ENCODE peak calls at places on chromosomes 13 and 19, in six cellular contexts. D, J, R, C, S and K are unnamed samples.

GRCh38 chr19:34217952-34218817 is 36.2 kb upstream of the GARRE1 start:
- DNase-seq in D (no peak), J (no peak), R (no peak), C (peak), S (peak), K (peak)

GRCh38 chr19:49200238-49200862 is 42.8 kb downstream of the TRPM4 start:
- DNase-seq in D (no peak), J (no peak), R (peak), C (peak), S (no peak), K (peak)

GRCh38 chr13:39527961-39528720 is 74.9 kb downstream of the LHFPL6 start:
- DNase-seq in D (no peak), J (no peak), R (peak), C (peak), S (no peak), K (no peak)

GRCh38 chr19:48796468-48797083 is 14.3 kb downstream of the BCAT2 start:
- DNase-seq in D (no peak), J (no peak), R (no peak), C (peak), S (no peak), K (no peak)

GRCh38 chr13:100751826-100752225 is 77.2 kb upstream of the TMTC4 start:
- DNase-seq in D (no peak), J (no peak), R (no peak), C (peak), S (no peak), K (no peak)

GRCh38 chr13:76822691-76823267 is 63.4 kb downstream of the KCTD12 start:
- DNase-seq in D (no peak), J (no peak), R (no peak), C (no peak), S (no peak), K (no peak)

GRCh38 chr13:110714798-110715394 is 1.4 kb downstream of the ING1 start:
- DNase-seq in D (peak), J (peak), R (no peak), C (no peak), S (peak), K (peak)

GRCh38 chr19:31548941-31549340 is 199.7 kb upstream of the TSHZ3 start:
- DNase-seq in D (peak), J (no peak), R (no peak), C (no peak), S (no peak), K (no peak)

DNA sequence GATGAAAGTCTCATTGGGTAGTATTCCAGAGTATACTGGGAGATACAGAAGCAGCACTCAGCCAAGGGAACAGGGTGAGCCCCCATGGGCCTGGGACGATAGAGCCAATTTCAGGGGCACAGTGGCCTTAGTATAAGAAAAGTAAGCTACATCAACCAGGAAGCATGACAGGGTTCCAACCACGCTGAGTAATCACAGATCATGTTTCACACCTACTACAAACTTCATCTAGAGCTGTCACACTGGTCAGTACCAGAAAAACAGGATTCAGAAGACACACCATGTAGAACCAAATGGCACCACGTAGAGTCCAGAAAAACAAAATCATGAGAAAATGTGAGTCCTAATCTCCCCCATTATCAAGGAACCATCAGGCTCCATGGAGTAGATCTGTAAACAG is 1292.4 kb upstream of the MIR17HG start:
- DNase-seq in D (no peak), J (no peak), R (no peak), C (no peak), S (no peak), K (no peak)
- TF ChIP-seq EP300 in D (no peak), J (no peak), R (no peak), C (no peak), S (no peak), K (no peak)

GRCh38 chr19:4094761-4095487 is 28.2 kb upstream of the ZBTB7A start:
- DNase-seq in D (no peak), J (no peak), R (no peak), C (no peak), S (no peak), K (peak)
- TF ChIP-seq CTCF in D (no peak), J (no peak), R (no peak), C (no peak), S (no peak), K (no peak)

GRCh38 chr13:113359556-113359955 is 4.4 kb downstream of the GRTP1 start:
- DNase-seq in D (no peak), J (no peak), R (no peak), C (no peak), S (no peak), K (no peak)

GRCh38 chr13:113358653-113359052 is 5.3 kb downstream of the GRTP1 start:
- DNase-seq in D (no peak), J (no peak), R (no peak), C (no peak), S (no peak), K (no peak)

GRCh38 chr13:113361406-113361805 is 2.5 kb downstream of the GRTP1 start:
- DNase-seq in D (no peak), J (no peak), R (no peak), C (no peak), S (no peak), K (no peak)

GRCh38 chr13:113357529-113357928 is 6.4 kb downstream of the GRTP1 start:
- DNase-seq in D (no peak), J (no peak), R (no peak), C (no peak), S (no peak), K (no peak)

GRCh38 chr13:113360446-113360845 is 3.5 kb downstream of the GRTP1 start:
- DNase-seq in D (peak), J (no peak), R (no peak), C (no peak), S (no peak), K (no peak)
- H3K27ac ChIP-seq in D (no peak), J (no peak), R (no peak), C (no peak), S (no peak), K (no peak)

DNA sequence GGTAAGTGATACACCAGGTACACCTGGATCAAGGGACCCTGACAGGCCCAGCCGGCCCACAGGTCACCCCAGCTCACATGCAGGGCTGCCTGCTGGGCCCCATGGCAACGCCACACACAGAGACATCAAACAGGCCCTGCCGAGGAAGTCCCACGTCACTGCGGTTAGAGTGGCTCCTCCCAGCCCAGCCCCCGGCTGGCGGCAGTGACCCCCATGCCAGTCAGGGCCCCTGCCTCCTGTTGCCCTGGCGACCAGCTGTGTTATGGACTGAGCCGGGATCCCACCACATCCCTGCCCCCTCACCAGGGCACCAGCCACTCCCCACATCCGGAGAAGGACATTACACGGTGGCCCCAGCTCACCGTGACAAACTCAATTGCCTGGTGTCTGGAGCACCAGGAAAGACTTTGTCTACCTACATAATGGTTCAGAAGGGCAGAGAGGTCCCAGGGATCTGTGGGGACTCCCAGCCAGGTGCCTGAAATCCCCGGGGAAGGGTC is 30.4 kb upstream of the NANOS3 start:
- DNase-seq in D (peak), J (peak), R (peak), C (peak), S (peak), K (peak)
- TF ChIP-seq EP300 in D (peak), J (no peak), R (no peak), C (no peak), S (no peak), K (peak)

DNA sequence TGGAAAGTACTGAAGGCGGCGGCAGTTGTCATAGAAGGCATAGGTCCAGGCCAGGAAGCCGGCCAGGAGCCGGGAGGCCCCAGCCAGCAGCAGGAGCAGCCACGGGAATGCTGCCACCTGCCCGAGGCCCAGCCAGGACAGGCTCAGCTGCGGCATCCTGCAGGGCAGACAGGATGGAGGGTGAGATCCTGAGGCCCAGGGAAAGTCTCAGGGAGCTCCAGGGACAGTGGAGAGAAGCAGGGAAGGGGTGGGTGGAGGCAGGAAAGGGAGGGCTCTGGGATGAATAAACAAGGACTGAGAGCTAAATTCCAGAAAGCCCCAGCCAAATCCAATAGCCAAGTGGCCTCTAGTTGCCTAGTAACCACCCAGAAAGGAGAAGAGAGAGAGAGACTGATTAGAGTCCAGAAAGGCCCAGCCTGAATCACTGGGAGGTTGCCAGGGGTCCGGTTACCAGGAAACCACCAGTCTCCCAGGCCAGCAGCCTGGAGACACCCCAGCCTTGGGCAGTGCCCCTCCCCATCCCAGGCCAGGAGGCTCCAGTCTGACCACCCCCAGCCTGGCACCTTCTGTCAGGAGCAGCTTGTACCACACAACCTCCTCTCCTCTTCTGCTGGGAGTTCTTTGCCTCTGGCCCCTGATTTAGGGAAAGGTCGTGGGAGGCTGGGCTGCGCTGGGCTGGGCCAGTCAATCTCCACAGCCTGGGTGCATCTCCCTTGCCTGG is 7.5 kb upstream of the OR10H5 start:
- DNase-seq in D (peak), J (peak), R (no peak), C (no peak), S (peak), K (peak)
- TF ChIP-seq CTCF in D (no peak), J (no peak), R (no peak), C (no peak), S (no peak), K (no peak)

GRCh38 chr13:20983386-20983785 is 78.0 kb downstream of the LATS2 start:
- DNase-seq in D (no peak), J (no peak), R (no peak), C (no peak), S (no peak), K (no peak)

GRCh38 chr13:20980420-20980819 is 77.9 kb upstream of the XPO4 start:
- DNase-seq in D (no peak), J (no peak), R (no peak), C (no peak), S (no peak), K (no peak)

GRCh38 chr13:20980899-20981298 is 78.4 kb upstream of the XPO4 start:
- DNase-seq in D (no peak), J (no peak), R (no peak), C (no peak), S (no peak), K (no peak)

GRCh38 chr13:20984879-20985278 is 76.5 kb downstream of the LATS2 start:
- DNase-seq in D (no peak), J (no peak), R (no peak), C (no peak), S (no peak), K (no peak)

GRCh38 chr13:20981370-20982095 is 79.0 kb upstream of the XPO4 start:
- DNase-seq in D (no peak), J (no peak), R (no peak), C (no peak), S (no peak), K (no peak)
- H3K27ac ChIP-seq in D (no peak), J (no peak), R (no peak), C (no peak), S (no peak), K (no peak)

GRCh38 chr13:34720618-34721017 is 221.5 kb upstream of the NBEA start:
- DNase-seq in D (no peak), J (no peak), R (no peak), C (no peak), S (no peak), K (no peak)

GRCh38 chr13:34721631-34722144 is 220.4 kb upstream of the NBEA start:
- DNase-seq in D (no peak), J (no peak), R (no peak), C (no peak), S (no peak), K (no peak)

GRCh38 chr13:34722931-34723330 is 219.1 kb upstream of the NBEA start:
- DNase-seq in D (no peak), J (no peak), R (no peak), C (no peak), S (no peak), K (no peak)

DNA sequence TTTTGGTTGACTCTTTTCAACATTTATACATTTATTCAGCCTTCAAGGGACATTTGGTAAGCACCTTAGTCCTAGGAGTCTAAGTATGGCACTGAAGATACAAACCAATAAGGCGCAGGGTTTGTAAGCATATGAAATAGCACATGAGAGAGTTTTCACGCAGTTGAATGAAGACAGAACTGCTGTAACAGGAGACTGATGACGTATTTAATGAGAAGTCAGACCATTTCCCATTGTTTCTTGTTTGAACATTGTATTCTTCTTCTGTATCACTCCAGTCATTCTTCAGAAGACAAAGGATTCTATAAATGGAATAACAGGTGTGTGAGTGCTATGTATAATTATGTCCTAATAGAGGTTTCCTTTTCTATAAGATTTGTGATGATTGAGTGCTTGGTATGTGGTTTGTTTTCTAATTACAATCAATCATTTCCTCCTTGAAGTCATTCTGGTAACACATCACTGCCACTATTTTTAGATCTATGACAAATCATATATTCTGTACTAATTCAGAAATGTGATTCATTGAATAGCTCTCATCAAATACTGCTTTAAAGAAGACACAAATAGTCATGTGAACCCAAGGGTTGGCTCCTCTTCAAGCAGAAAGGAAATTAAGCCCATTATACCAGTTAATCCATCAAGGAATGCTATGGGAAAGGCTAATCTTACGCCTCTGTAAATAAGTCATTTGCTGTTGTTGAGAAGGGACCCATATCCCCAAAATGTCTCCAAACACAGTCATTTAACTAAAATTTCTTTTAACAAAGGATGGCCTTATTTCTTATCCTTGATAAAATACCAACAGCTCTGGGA is 222.8 kb upstream of the NBEA start:
- DNase-seq in D (no peak), J (no peak), R (no peak), C (no peak), S (no peak), K (no peak)
- TF ChIP-seq EP300 in D (no peak), J (no peak), R (no peak), C (no peak), S (no peak), K (no peak)

DNA sequence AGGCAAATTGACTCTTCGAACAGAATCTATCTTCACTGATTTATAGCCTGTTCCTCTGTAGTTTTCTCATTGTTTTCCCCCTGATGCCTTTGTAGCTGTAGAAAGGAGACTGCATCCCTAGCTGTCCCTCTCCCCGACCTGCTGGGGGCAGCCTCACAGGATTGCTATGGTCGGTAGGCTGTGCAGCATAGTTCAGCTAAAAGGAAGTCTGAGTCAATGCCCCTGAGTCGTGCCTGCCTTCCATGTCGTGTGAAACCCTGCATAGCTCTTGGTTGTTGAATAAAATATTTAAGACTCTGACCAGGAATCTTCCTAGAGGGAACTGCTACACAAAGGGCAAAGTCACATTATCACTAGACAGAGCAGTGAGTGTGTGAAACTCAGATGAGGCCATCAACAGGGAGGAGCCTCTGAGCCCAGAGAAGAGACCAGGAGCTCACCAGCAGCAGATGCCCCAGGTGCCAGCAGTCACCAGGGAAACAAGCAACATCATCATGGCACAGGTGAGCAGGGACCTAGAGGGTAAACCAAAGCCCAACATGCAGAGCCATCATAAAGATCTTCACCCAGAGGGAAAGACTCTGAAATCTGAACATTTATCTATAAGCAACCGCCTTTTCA is 108.4 kb upstream of the NBEA start:
- DNase-seq in D (no peak), J (no peak), R (no peak), C (no peak), S (no peak), K (no peak)
- TF ChIP-seq CTCF in D (no peak), J (no peak), R (no peak), C (peak), S (no peak), K (no peak)